ENCODE peak calls at places on chromosomes 2 and 18, in ten cellular contexts. I is astrocyte of the cerebellum, M is tibial artery, Q is AG09319, V is AG04450, H is ascending aorta, W is fibroblast of lung, G is astrocyte of the spinal cord, N is kidney epithelial cell, X is RWPE1. C is an unnamed sample.

GRCh38 chr2:18119883-18120282 is 241.4 kb downstream of the KCNS3 start:
- DNase-seq in I (peak), N (no peak), X (no peak), M (no peak), H (no peak), G (peak), V (peak), Q (peak), W (peak), C (no peak)

GRCh38 chr18:3447035-3447894 is 2.7 kb upstream of the TGIF1 start:
- DNase-seq in M (peak), X (peak), Q (no peak), G (peak), W (peak), N (no peak), H (no peak), I (no peak), V (no peak), C (no peak)

GRCh38 chr2:173881466-173881865 is 83.7 kb downstream of the SP3 start:
- DNase-seq in N (no peak), V (no peak), X (no peak), Q (no peak), W (peak), H (no peak), G (no peak), M (peak), I (no peak), C (no peak)

GRCh38 chr2:165015052-165015642 is 59.8 kb upstream of the SLC38A11 start:
- DNase-seq in H (no peak), M (peak), N (no peak), Q (no peak), G (peak), V (peak), I (peak), W (peak), X (peak), C (no peak)

GRCh38 chr2:240412975-240413812 is 22.3 kb upstream of the GPC1 start:
- DNase-seq in Q (no peak), M (peak), H (no peak), W (no peak), N (no peak), G (no peak), V (no peak), X (no peak), I (no peak), C (no peak)

GRCh38 chr2:15784886-15785801 is 155.2 kb upstream of the MYCN start:
- DNase-seq in M (no peak), N (no peak), W (no peak), X (no peak), V (no peak), G (no peak), Q (no peak), H (no peak), I (no peak), C (no peak)

GRCh38 chr2:117825437-117825836 is 10.9 kb downstream of the DDX18 start:
- DNase-seq in H (no peak), M (no peak), W (no peak), N (no peak), V (no peak), I (no peak), Q (no peak), X (no peak), G (no peak), C (no peak)

GRCh38 chr2:85326406-85326945 is 1.3 kb downstream of the TGOLN2 start:
- DNase-seq in M (no peak), X (peak), I (no peak), G (peak), V (no peak), N (no peak), W (peak), Q (no peak), H (no peak), C (no peak)

GRCh38 chr2:181117176-181117925 is 136.9 kb downstream of the UBE2E3 start:
- DNase-seq in X (no peak), Q (no peak), M (no peak), N (no peak), H (no peak), W (no peak), V (no peak), I (no peak), G (no peak), C (no peak)

GRCh38 chr2:211093743-211094303 is 537.4 kb downstream of the CPS1 start:
- DNase-seq in I (no peak), X (peak), W (no peak), M (no peak), Q (no peak), H (no peak), G (no peak), N (no peak), V (no peak), C (no peak)
- TF ChIP-seq CTCF in I (peak), X (peak), W (peak), M (no peak), Q (no peak), H (peak), G (peak), N (peak), V (no peak), C (peak)

GRCh38 chr2:56104951-56105350 is 78.8 kb upstream of the CCDC85A start:
- DNase-seq in H (no peak), N (no peak), I (no peak), X (no peak), Q (no peak), V (no peak), M (no peak), W (no peak), G (no peak), C (no peak)
- TF ChIP-seq CTCF in H (no peak), N (no peak), I (no peak), X (no peak), Q (no peak), V (no peak), M (no peak), W (no peak), G (no peak), C (no peak)

GRCh38 chr2:159506179-159506578 is 110.2 kb downstream of the BAZ2B start:
- DNase-seq in I (no peak), V (no peak), X (no peak), W (no peak), M (no peak), N (no peak), Q (no peak), H (no peak), G (no peak), C (no peak)

GRCh38 chr2:159508140-159508539 is 108.2 kb downstream of the BAZ2B start:
- DNase-seq in N (no peak), I (no peak), W (no peak), Q (no peak), G (no peak), H (no peak), V (no peak), X (no peak), M (no peak), C (no peak)

GRCh38 chr2:159501743-159502142 is 114.6 kb downstream of the BAZ2B start:
- DNase-seq in I (no peak), G (no peak), M (no peak), H (no peak), N (no peak), Q (no peak), X (no peak), W (no peak), V (no peak), C (no peak)

GRCh38 chr2:159506764-159507406 is 109.5 kb downstream of the BAZ2B start:
- DNase-seq in W (peak), M (no peak), I (no peak), V (no peak), G (peak), N (no peak), Q (no peak), X (peak), H (no peak), C (no peak)
- TF ChIP-seq CTCF in W (no peak), M (no peak), I (no peak), V (no peak), G (no peak), N (no peak), Q (no peak), X (no peak), H (no peak), C (no peak)

GRCh38 chr2:159963700-159964099 is 98.7 kb downstream of the PLA2R1 start:
- DNase-seq in G (no peak), V (no peak), N (no peak), X (no peak), H (no peak), M (no peak), I (no peak), W (no peak), Q (no peak), C (no peak)

GRCh38 chr2:159973325-159973724 is 89.1 kb downstream of the PLA2R1 start:
- DNase-seq in G (no peak), V (no peak), M (no peak), Q (no peak), W (no peak), H (no peak), N (no peak), I (no peak), X (no peak), C (no peak)

GRCh38 chr2:159971365-159972122 is 90.9 kb downstream of the PLA2R1 start:
- DNase-seq in H (no peak), Q (no peak), V (no peak), N (no peak), M (no peak), X (no peak), G (no peak), I (no peak), W (no peak), C (no peak)

DNA sequence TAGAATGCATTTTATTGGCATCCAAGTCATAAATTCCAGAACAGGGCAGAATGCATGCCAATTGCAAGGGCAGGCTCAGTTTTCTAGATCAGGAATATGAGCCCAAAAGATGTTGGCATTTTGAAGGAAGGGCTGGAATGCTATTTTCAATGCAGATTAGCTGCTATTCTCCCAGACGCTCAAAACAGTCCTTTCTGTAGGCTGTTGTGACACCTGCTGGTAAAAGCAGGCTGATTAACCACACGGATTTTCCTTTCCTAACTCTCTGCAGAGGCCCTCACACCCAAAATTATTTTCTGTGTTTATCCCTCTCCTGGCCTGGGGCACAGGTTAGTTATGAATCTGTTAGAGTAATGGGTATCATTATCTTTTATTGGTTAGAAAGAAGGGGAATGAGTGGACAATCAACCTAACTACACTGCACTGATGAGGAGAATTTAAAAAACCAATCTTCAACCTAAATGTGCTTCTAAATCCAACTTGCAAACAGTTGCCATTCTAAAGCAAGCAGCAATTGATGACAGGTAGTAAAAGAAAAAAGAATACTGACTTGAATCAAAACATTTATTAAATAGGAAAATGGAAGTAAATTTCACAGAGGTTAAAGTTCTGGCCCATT is 94.0 kb downstream of the PLA2R1 start:
- DNase-seq in N (no peak), M (no peak), W (peak), H (no peak), G (peak), V (no peak), I (peak), Q (no peak), X (peak), C (no peak)
- TF ChIP-seq CTCF in N (peak), M (peak), W (peak), H (peak), G (peak), V (peak), I (peak), Q (peak), X (no peak), C (peak)

DNA sequence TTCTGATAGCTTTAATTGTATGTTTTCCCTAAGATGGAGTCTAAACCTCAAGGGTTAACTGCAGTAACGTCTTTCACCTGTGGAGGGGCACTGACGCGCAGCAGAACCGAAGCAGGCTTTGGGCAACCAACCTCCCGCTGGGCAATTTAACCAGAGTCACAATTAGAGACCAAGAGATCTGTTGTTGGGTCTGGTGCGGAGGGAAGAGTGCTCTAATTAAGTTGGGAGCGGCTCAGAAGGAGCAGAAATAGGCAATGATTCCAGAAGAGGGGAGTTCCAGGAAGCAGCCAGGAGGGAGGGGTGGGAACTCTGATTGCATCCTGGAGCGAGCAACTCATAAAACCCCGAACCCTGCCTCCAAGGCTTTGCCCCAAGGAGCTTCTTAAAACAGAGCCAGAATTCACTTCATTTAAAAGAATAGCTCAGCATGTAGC is 245.8 kb downstream of the PAX3 start:
- DNase-seq in Q (no peak), V (no peak), X (no peak), M (no peak), G (no peak), H (no peak), W (no peak), I (no peak), N (no peak), C (no peak)
- TF ChIP-seq CTCF in Q (no peak), V (peak), X (no peak), M (no peak), G (peak), H (no peak), W (peak), I (peak), N (peak), C (no peak)

DNA sequence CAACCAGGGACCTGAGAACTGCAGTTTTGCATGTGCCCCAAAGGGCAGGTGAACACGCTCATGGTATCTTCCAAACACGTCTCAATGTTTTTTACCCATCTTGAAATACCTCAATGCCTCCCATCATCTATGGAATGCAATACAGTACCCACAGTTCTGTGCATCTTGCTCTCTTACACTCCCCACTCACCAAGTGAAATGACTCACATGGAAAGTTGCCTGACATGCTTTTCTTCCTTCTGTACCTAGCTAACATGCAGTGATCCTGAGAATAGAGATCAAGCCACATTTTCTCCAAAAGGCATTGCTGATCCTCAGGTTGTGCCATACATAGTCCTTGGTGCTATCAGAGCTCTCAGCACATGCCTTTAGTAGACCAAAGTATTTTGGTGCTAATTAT is 373.9 kb downstream of the GPD2 start:
- DNase-seq in G (no peak), X (no peak), V (no peak), H (no peak), N (no peak), M (no peak), W (no peak), Q (no peak), I (no peak), C (no peak)
- TF ChIP-seq CTCF in G (no peak), X (no peak), V (no peak), H (no peak), N (no peak), M (no peak), W (no peak), Q (no peak), I (no peak), C (no peak)